ENCODE peak calls at places on chromosomes 5 and 9, in seven cellular contexts. One of them, this sample, is unnamed.

GRCh38 chr9:97468658-97469448 is 32.6 kb upstream of the TMOD1 start:
- DNase-seq in BJ: no peak
- DNase-seq in A549: peak; percentile 46
- DNase-seq in tibial nerve: peak; percentile 95
- DNase-seq in foreskin keratinocyte: no peak
- DNase-seq in uterus: peak; percentile 85
- DNase-seq in endothelial cell: peak; percentile 69
- DNase-seq in this sample: peak; percentile 40

GRCh38 chr5:149962040-149962439 is 1.5 kb downstream of the SLC26A2 start:
- DNase-seq in foreskin keratinocyte: no peak
- DNase-seq in BJ: no peak
- DNase-seq in endothelial cell: peak; percentile 15
- DNase-seq in tibial nerve: no peak
- DNase-seq in uterus: no peak
- DNase-seq in A549: peak; percentile 80
- DNase-seq in this sample: no peak

GRCh38 chr5:1885777-1886633 is 3.3 kb upstream of the IRX4 start:
- DNase-seq in tibial nerve: no peak
- DNase-seq in BJ: no peak
- DNase-seq in foreskin keratinocyte: no peak
- DNase-seq in endothelial cell: no peak
- DNase-seq in A549: no peak
- DNase-seq in uterus: no peak
- DNase-seq in this sample: no peak

GRCh38 chr9:129697956-129698757 is 32.7 kb downstream of the PRRX2 start:
- DNase-seq in BJ: no peak
- DNase-seq in foreskin keratinocyte: no peak
- DNase-seq in A549: no peak
- DNase-seq in uterus: no peak
- DNase-seq in tibial nerve: peak; percentile 50
- DNase-seq in endothelial cell: no peak
- DNase-seq in this sample: peak; percentile 35

GRCh38 chr5:142494119-142494518 is 169.3 kb upstream of the SPRY4 start:
- DNase-seq in foreskin keratinocyte: no peak
- DNase-seq in BJ: no peak
- DNase-seq in tibial nerve: no peak
- DNase-seq in endothelial cell: no peak
- DNase-seq in uterus: no peak
- DNase-seq in A549: no peak
- DNase-seq in this sample: no peak

GRCh38 chr5:111774525-111774924 is 17.5 kb upstream of the NREP start:
- DNase-seq in A549: no peak
- DNase-seq in uterus: no peak
- DNase-seq in foreskin keratinocyte: no peak
- DNase-seq in BJ: no peak
- DNase-seq in endothelial cell: no peak
- DNase-seq in tibial nerve: no peak
- DNase-seq in this sample: no peak

GRCh38 chr5:141882594-141883183 is 4.5 kb upstream of the PCDH1 start:
- DNase-seq in endothelial cell: no peak
- DNase-seq in tibial nerve: no peak
- DNase-seq in foreskin keratinocyte: no peak
- DNase-seq in uterus: no peak
- DNase-seq in A549: no peak
- DNase-seq in BJ: no peak
- DNase-seq in this sample: no peak

GRCh38 chr9:98563212-98563907 is 145.4 kb downstream of the GABBR2 start:
- DNase-seq in foreskin keratinocyte: no peak
- DNase-seq in tibial nerve: no peak
- DNase-seq in endothelial cell: no peak
- DNase-seq in BJ: no peak
- DNase-seq in A549: no peak
- DNase-seq in uterus: no peak
- DNase-seq in this sample: no peak

GRCh38 chr9:88534456-88535225 is at the start of gene NXNL2:
- DNase-seq in uterus: peak; percentile 93
- DNase-seq in foreskin keratinocyte: no peak
- DNase-seq in A549: peak; percentile 93
- DNase-seq in BJ: peak; percentile 50
- DNase-seq in tibial nerve: peak; percentile 75
- DNase-seq in endothelial cell: peak; percentile 88
- DNase-seq in this sample: peak; percentile 41

GRCh38 chr9:116285320-116285719 is 131.7 kb downstream of the PAPPA start:
- DNase-seq in BJ: no peak
- DNase-seq in endothelial cell: no peak
- DNase-seq in foreskin keratinocyte: no peak
- DNase-seq in A549: no peak
- DNase-seq in uterus: no peak
- DNase-seq in tibial nerve: no peak
- DNase-seq in this sample: no peak
- TF ChIP-seq CTCF in BJ: peak; percentile 3
- TF ChIP-seq CTCF in endothelial cell: no peak
- TF ChIP-seq CTCF in foreskin keratinocyte: peak; percentile 46
- TF ChIP-seq CTCF in A549: no peak
- TF ChIP-seq CTCF in uterus: no peak
- TF ChIP-seq CTCF in tibial nerve: no peak
- TF ChIP-seq CTCF in this sample: no peak

GRCh38 chr5:126595486-126596083 is 566 bp upstream of the ALDH7A1 start:
- DNase-seq in A549: no peak
- DNase-seq in endothelial cell: no peak
- DNase-seq in tibial nerve: no peak
- DNase-seq in BJ: no peak
- DNase-seq in uterus: no peak
- DNase-seq in foreskin keratinocyte: no peak
- DNase-seq in this sample: no peak
- TF ChIP-seq CTCF in A549: no peak
- TF ChIP-seq CTCF in endothelial cell: no peak
- TF ChIP-seq CTCF in tibial nerve: no peak
- TF ChIP-seq CTCF in BJ: no peak
- TF ChIP-seq CTCF in uterus: no peak
- TF ChIP-seq CTCF in foreskin keratinocyte: no peak
- TF ChIP-seq CTCF in this sample: no peak

GRCh38 chr9:136504512-136505348 is 21.9 kb upstream of the SEC16A start:
- DNase-seq in tibial nerve: no peak
- DNase-seq in foreskin keratinocyte: no peak
- DNase-seq in endothelial cell: no peak
- DNase-seq in A549: no peak
- DNase-seq in uterus: no peak
- DNase-seq in BJ: no peak
- DNase-seq in this sample: no peak

GRCh38 chr9:136502196-136502595 is 19.4 kb upstream of the SEC16A start:
- DNase-seq in foreskin keratinocyte: no peak
- DNase-seq in A549: no peak
- DNase-seq in BJ: no peak
- DNase-seq in uterus: no peak
- DNase-seq in tibial nerve: no peak
- DNase-seq in endothelial cell: no peak
- DNase-seq in this sample: no peak

GRCh38 chr9:136501686-136502085 is 18.8 kb upstream of the SEC16A start:
- DNase-seq in endothelial cell: no peak
- DNase-seq in A549: no peak
- DNase-seq in BJ: no peak
- DNase-seq in uterus: no peak
- DNase-seq in tibial nerve: no peak
- DNase-seq in foreskin keratinocyte: no peak
- DNase-seq in this sample: no peak

GRCh38 chr9:136505406-136506403 is 22.9 kb upstream of the SEC16A start:
- DNase-seq in A549: no peak
- DNase-seq in endothelial cell: no peak
- DNase-seq in foreskin keratinocyte: no peak
- DNase-seq in tibial nerve: no peak
- DNase-seq in uterus: no peak
- DNase-seq in BJ: no peak
- DNase-seq in this sample: no peak

DNA sequence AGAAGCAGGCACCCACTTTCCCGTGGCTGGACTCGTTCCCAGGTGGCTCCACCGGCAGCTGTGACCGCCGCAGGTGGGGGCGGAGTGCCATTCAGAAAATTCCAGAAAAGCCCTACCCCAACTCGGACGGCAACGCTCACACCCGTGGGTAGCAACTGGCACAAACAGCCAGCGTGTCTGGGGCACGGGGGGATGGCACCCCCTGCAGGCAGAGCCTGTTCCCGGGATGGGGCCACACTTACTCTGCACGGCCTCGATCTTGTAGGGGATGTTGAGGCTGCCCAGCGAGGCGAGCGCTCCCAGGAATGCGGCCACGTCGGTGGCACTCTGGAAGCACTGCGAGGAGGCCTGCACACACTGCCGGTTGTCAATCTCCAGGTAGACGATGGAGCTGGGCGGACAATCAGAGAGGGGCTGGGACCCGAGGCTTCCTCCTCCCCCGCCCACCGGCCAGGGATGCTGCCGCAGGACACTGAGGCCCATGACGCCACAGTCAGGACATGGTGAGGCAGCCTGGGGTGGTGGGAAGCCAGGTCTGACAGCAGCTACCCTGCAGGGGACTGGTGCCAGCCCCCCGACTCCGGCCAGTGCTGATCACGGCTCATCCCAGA is 20.2 kb upstream of the SEC16A start:
- DNase-seq in foreskin keratinocyte: no peak
- DNase-seq in endothelial cell: no peak
- DNase-seq in tibial nerve: no peak
- DNase-seq in uterus: no peak
- DNase-seq in BJ: no peak
- DNase-seq in A549: no peak
- DNase-seq in this sample: no peak
- TF ChIP-seq CTCF in foreskin keratinocyte: peak; percentile 25
- TF ChIP-seq CTCF in endothelial cell: no peak
- TF ChIP-seq CTCF in tibial nerve: peak; percentile 13
- TF ChIP-seq CTCF in uterus: no peak
- TF ChIP-seq CTCF in BJ: no peak
- TF ChIP-seq CTCF in A549: no peak
- TF ChIP-seq CTCF in this sample: no peak

GRCh38 chr9:114910541-114910940 is 19.9 kb downstream of the TNFSF8 start:
- DNase-seq in foreskin keratinocyte: no peak
- DNase-seq in BJ: no peak
- DNase-seq in endothelial cell: no peak
- DNase-seq in uterus: no peak
- DNase-seq in A549: no peak
- DNase-seq in tibial nerve: no peak
- DNase-seq in this sample: no peak

GRCh38 chr9:114913217-114913616 is 17.2 kb downstream of the TNFSF8 start:
- DNase-seq in BJ: no peak
- DNase-seq in foreskin keratinocyte: no peak
- DNase-seq in uterus: no peak
- DNase-seq in A549: no peak
- DNase-seq in tibial nerve: no peak
- DNase-seq in endothelial cell: no peak
- DNase-seq in this sample: no peak

GRCh38 chr9:114911167-114911821 is 19.1 kb downstream of the TNFSF8 start:
- DNase-seq in BJ: no peak
- DNase-seq in endothelial cell: peak; percentile 23
- DNase-seq in tibial nerve: peak; percentile 35
- DNase-seq in uterus: no peak
- DNase-seq in A549: peak; percentile 63
- DNase-seq in foreskin keratinocyte: no peak
- DNase-seq in this sample: no peak

GRCh38 chr9:114909657-114910056 is 20.7 kb downstream of the TNFSF8 start:
- DNase-seq in foreskin keratinocyte: no peak
- DNase-seq in tibial nerve: no peak
- DNase-seq in A549: no peak
- DNase-seq in BJ: no peak
- DNase-seq in endothelial cell: no peak
- DNase-seq in uterus: no peak
- DNase-seq in this sample: no peak

DNA sequence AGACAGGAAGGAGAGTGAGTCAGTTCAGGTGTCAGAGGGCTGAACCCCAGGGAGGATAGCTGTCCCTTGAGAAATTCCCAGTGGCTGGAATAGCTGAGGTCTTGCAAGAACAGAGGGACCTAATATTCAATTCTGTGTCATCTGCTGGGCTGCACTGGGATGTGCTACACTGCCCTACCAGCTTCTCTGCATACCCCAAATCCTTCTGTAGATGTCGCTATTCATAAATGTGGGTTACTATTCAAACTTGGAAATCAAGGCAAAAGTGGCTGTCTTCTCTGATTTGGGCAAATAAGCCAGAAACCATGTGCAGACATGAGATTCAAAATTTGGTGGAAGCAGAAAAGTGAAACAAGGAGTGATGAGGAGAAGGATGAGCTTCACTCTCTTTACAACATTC is 16.3 kb downstream of the TNFSF8 start:
- DNase-seq in endothelial cell: no peak
- DNase-seq in A549: no peak
- DNase-seq in BJ: no peak
- DNase-seq in foreskin keratinocyte: no peak
- DNase-seq in tibial nerve: no peak
- DNase-seq in uterus: no peak
- DNase-seq in this sample: no peak
- TF ChIP-seq CTCF in endothelial cell: peak; percentile 28
- TF ChIP-seq CTCF in A549: no peak
- TF ChIP-seq CTCF in BJ: peak; percentile 28
- TF ChIP-seq CTCF in foreskin keratinocyte: peak; percentile 18
- TF ChIP-seq CTCF in tibial nerve: no peak
- TF ChIP-seq CTCF in uterus: no peak
- TF ChIP-seq CTCF in this sample: no peak

GRCh38 chr9:1875921-1876448 is 139.2 kb upstream of the SMARCA2 start:
- DNase-seq in foreskin keratinocyte: no peak
- DNase-seq in A549: no peak
- DNase-seq in tibial nerve: no peak
- DNase-seq in BJ: no peak
- DNase-seq in endothelial cell: no peak
- DNase-seq in uterus: no peak
- DNase-seq in this sample: no peak

GRCh38 chr9:1870915-1871314 is 144.2 kb upstream of the SMARCA2 start:
- DNase-seq in A549: no peak
- DNase-seq in endothelial cell: no peak
- DNase-seq in foreskin keratinocyte: no peak
- DNase-seq in tibial nerve: no peak
- DNase-seq in uterus: no peak
- DNase-seq in BJ: no peak
- DNase-seq in this sample: no peak

GRCh38 chr9:1869843-1870242 is 145.3 kb upstream of the SMARCA2 start:
- DNase-seq in BJ: no peak
- DNase-seq in uterus: no peak
- DNase-seq in A549: peak; percentile 29
- DNase-seq in foreskin keratinocyte: no peak
- DNase-seq in tibial nerve: no peak
- DNase-seq in endothelial cell: peak; percentile 55
- DNase-seq in this sample: no peak

GRCh38 chr9:1875251-1875851 is 139.8 kb upstream of the SMARCA2 start:
- DNase-seq in endothelial cell: no peak
- DNase-seq in A549: no peak
- DNase-seq in uterus: no peak
- DNase-seq in BJ: no peak
- DNase-seq in foreskin keratinocyte: no peak
- DNase-seq in tibial nerve: no peak
- DNase-seq in this sample: no peak

GRCh38 chr9:1871486-1872181 is 143.5 kb upstream of the SMARCA2 start:
- DNase-seq in A549: no peak
- DNase-seq in endothelial cell: no peak
- DNase-seq in tibial nerve: no peak
- DNase-seq in BJ: no peak
- DNase-seq in uterus: no peak
- DNase-seq in foreskin keratinocyte: no peak
- DNase-seq in this sample: no peak
- TF ChIP-seq CTCF in A549: no peak
- TF ChIP-seq CTCF in endothelial cell: no peak
- TF ChIP-seq CTCF in tibial nerve: no peak
- TF ChIP-seq CTCF in BJ: no peak
- TF ChIP-seq CTCF in uterus: no peak
- TF ChIP-seq CTCF in foreskin keratinocyte: no peak
- TF ChIP-seq CTCF in this sample: no peak

This sample was measured in omental fat pad.